ENCODE peak calls at places on chromosomes 5 and 9, in nine cellular contexts. L is pancreas, J is fibroblast of the aortic adventitia, D is stomach, T is breast epithelium, Q is WTC11, M is AG04450, B is ovary, W is PC-9. P is an unnamed sample.

GRCh38 chr9:13480688-13481087 is 201.2 kb upstream of the MPDZ start:
- DNase-seq in B (no peak), J (peak), T (no peak), W (no peak), D (no peak), M (no peak), L (no peak), Q (no peak), P (no peak)

GRCh38 chr5:10591159-10591558 is 27.3 kb downstream of the ANKRD33B start:
- DNase-seq in Q (no peak), D (no peak), T (no peak), L (no peak), B (no peak), W (no peak), J (no peak), M (no peak), P (no peak)

GRCh38 chr5:110021251-110021650 is 331.5 kb downstream of the MAN2A1 start:
- DNase-seq in M (no peak), J (no peak), D (no peak), Q (no peak), L (no peak), W (no peak), T (no peak), B (no peak), P (no peak)

GRCh38 chr9:131474711-131475110 is 28.0 kb upstream of the POMT1 start:
- DNase-seq in W (no peak), J (no peak), L (no peak), D (no peak), M (no peak), B (peak), T (no peak), Q (no peak), P (no peak)

GRCh38 chr9:16074962-16075361 is 522.1 kb downstream of the CCDC171 start:
- DNase-seq in B (no peak), J (peak), D (no peak), T (no peak), W (no peak), L (no peak), Q (no peak), M (no peak), P (no peak)

GRCh38 chr5:124349931-124350330 is 396.5 kb downstream of the ZNF608 start:
- DNase-seq in J (no peak), T (no peak), B (no peak), D (no peak), L (no peak), W (no peak), Q (no peak), M (no peak), P (no peak)

GRCh38 chr9:86713456-86713855 is 233.8 kb downstream of the GAS1 start:
- DNase-seq in T (no peak), J (peak), Q (no peak), B (no peak), L (no peak), M (no peak), D (no peak), W (peak), P (no peak)

GRCh38 chr9:29213374-29214161 is 1640.3 kb upstream of the C9orf72 start:
- DNase-seq in L (peak), M (no peak), J (no peak), T (no peak), B (no peak), D (peak), Q (peak), W (no peak), P (peak)

GRCh38 chr5:63963926-63964325 is 1.7 kb upstream of the HTR1A start:
- DNase-seq in Q (no peak), W (no peak), D (no peak), T (no peak), J (no peak), L (no peak), M (no peak), B (no peak), P (no peak)

GRCh38 chr5:167759411-167759821 is 532.0 kb upstream of the WWC1 start:
- DNase-seq in T (no peak), J (peak), D (no peak), Q (no peak), L (no peak), W (peak), B (no peak), M (no peak), P (no peak)

GRCh38 chr5:137022725-137023124 is 476.4 kb downstream of the SPOCK1 start:
- DNase-seq in W (no peak), B (no peak), D (no peak), Q (no peak), M (no peak), J (peak), T (no peak), L (no peak), P (no peak)

GRCh38 chr5:149831492-149831891 is 101.4 kb downstream of the PPARGC1B start:
- DNase-seq in B (no peak), Q (no peak), M (no peak), L (no peak), J (peak), W (no peak), T (no peak), D (no peak), P (no peak)

GRCh38 chr5:149830579-149830978 is 100.5 kb downstream of the PPARGC1B start:
- DNase-seq in J (no peak), M (no peak), L (no peak), D (no peak), Q (no peak), T (no peak), B (no peak), W (no peak), P (no peak)

GRCh38 chr5:149834246-149834855 is 104.2 kb downstream of the PPARGC1B start:
- DNase-seq in M (peak), Q (peak), D (peak), W (peak), J (peak), L (peak), T (peak), B (no peak), P (peak)

GRCh38 chr5:149833116-149833827 is 103.2 kb downstream of the PPARGC1B start:
- DNase-seq in Q (no peak), B (no peak), J (no peak), L (no peak), M (no peak), W (no peak), T (no peak), D (no peak), P (no peak)

GRCh38 chr5:149832636-149833035 is 102.5 kb downstream of the PPARGC1B start:
- DNase-seq in Q (no peak), J (no peak), B (no peak), D (no peak), M (no peak), L (no peak), W (no peak), T (no peak), P (no peak)
- TF ChIP-seq CTCF in Q (no peak), J (no peak), B (no peak), D (no peak), M (no peak), L (no peak), W (no peak), T (no peak), P (no peak)

DNA sequence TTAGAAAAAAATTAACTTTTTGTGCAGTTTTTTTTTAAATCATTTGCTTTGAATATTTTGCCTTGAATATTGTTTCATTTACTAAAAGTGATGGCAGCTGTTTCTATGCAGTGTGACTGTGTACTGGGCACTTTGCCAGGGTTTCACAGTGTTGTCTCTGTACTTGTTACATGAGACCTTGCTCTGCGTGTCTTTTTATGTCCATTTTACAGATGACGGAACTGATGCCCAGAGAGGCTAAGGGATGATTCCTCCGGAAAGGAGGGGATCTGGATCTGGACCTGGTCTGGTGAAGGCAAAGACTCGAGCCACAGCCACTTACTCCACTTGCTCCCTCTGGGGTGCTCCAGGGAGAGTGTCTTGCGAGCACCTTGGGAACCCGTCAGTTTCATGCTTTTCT is 124.8 kb upstream of the PTCH1 start:
- DNase-seq in T (no peak), D (no peak), M (no peak), W (no peak), B (no peak), J (no peak), Q (no peak), L (no peak), P (no peak)
- TF ChIP-seq CTCF in T (no peak), D (no peak), M (no peak), W (no peak), B (no peak), J (no peak), Q (no peak), L (no peak), P (no peak)

GRCh38 chr5:122413722-122414121 is 101.7 kb downstream of the SNCAIP start:
- DNase-seq in Q (no peak), B (no peak), J (no peak), W (no peak), M (no peak), T (no peak), L (no peak), D (no peak), P (no peak)

GRCh38 chr5:122419195-122419894 is 107.3 kb downstream of the SNCAIP start:
- DNase-seq in J (no peak), M (no peak), L (no peak), B (no peak), W (peak), Q (no peak), T (no peak), D (no peak), P (no peak)

GRCh38 chr5:122412966-122413365 is 100.9 kb downstream of the SNCAIP start:
- DNase-seq in W (no peak), J (no peak), Q (no peak), L (no peak), D (no peak), B (no peak), T (no peak), M (no peak), P (no peak)

GRCh38 chr5:122415030-122415429 is 103.0 kb downstream of the SNCAIP start:
- DNase-seq in T (no peak), B (no peak), M (no peak), L (no peak), W (no peak), Q (no peak), J (no peak), D (no peak), P (no peak)

GRCh38 chr5:122415481-122416120 is 103.6 kb downstream of the SNCAIP start:
- DNase-seq in Q (peak), L (peak), T (peak), B (peak), D (peak), M (peak), W (no peak), J (peak), P (peak)
- TF ChIP-seq CTCF in Q (peak), L (no peak), T (peak), B (peak), D (peak), M (peak), W (peak), J (peak), P (peak)

GRCh38 chr9:95086564-95086955 is 230.9 kb downstream of the FANCC start:
- DNase-seq in L (no peak), Q (no peak), T (no peak), B (no peak), W (no peak), M (no peak), J (no peak), D (no peak), P (no peak)

GRCh38 chr9:95084254-95084934 is 233.1 kb downstream of the FANCC start:
- DNase-seq in Q (no peak), M (no peak), L (no peak), B (no peak), J (no peak), D (no peak), T (no peak), W (no peak), P (no peak)

GRCh38 chr9:95085036-95085770 is 232.3 kb downstream of the FANCC start:
- DNase-seq in T (no peak), Q (no peak), W (no peak), D (peak), B (no peak), L (no peak), J (no peak), M (no peak), P (no peak)

GRCh38 chr9:95087659-95088242 is 229.8 kb downstream of the FANCC start:
- DNase-seq in W (peak), B (no peak), T (no peak), D (peak), M (no peak), J (no peak), L (no peak), Q (no peak), P (no peak)

GRCh38 chr9:95085861-95086563 is 231.5 kb downstream of the FANCC start:
- DNase-seq in Q (no peak), L (no peak), T (no peak), M (no peak), D (peak), J (no peak), W (no peak), B (no peak), P (no peak)
- TF ChIP-seq CTCF in Q (no peak), L (no peak), T (no peak), M (no peak), D (no peak), J (no peak), W (no peak), B (no peak), P (no peak)

GRCh38 chr9:34797367-34797766 is 87.4 kb upstream of the CCL21 start:
- DNase-seq in Q (no peak), D (no peak), W (no peak), L (no peak), T (no peak), B (no peak), J (no peak), M (no peak), P (no peak)

GRCh38 chr9:34793428-34793827 is 83.5 kb upstream of the CCL21 start:
- DNase-seq in M (no peak), Q (no peak), L (no peak), D (no peak), J (no peak), T (no peak), B (no peak), W (no peak), P (no peak)

DNA sequence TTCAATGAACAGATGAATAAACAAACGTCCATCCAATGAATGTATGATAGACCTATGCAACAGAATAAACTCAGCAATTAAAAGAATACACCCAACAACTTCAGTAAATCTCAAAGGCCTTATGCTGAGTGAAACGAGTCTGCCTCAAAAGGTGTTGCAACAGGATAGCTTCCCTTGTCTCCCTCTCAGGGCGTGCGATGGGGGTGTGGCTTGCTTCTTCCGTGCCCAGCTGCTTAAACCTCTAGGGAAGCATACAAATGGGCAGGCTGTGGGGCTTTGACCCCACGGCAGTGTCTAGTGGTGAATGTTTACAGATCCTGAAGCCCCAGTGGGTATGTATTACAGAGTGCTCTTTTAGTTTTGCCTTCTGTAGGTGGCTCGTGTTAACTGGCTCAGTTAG is 87.0 kb upstream of the CCL21 start:
- DNase-seq in B (no peak), M (no peak), J (no peak), D (no peak), W (peak), L (no peak), Q (peak), T (no peak), P (no peak)
- TF ChIP-seq CTCF in B (no peak), M (no peak), J (no peak), D (no peak), W (no peak), L (no peak), Q (no peak), T (no peak), P (no peak)